ENCODE peak calls at places on chromosomes 7 and 10, in six cellular contexts. A, W, T, E, K and N are unnamed samples.

GRCh38 chr10:88983939-88984338 is 6.7 kb upstream of the FAS start:
- DNase-seq in A (no peak), W (no peak), T (no peak), E (no peak), K (no peak), N (no peak)

GRCh38 chr10:133388265-133388972 is 5.5 kb upstream of the MTG1 start:
- DNase-seq in A (no peak), W (peak; percentile 81), T (no peak), E (no peak), K (no peak), N (peak; percentile 31)

GRCh38 chr7:82183633-82184032 is 259.9 kb downstream of the CACNA2D1 start:
- DNase-seq in A (no peak), W (peak; percentile 91), T (no peak), E (no peak), K (no peak), N (no peak)

GRCh38 chr10:126143117-126143516 is 245.2 kb downstream of the ADAM12 start:
- DNase-seq in A (no peak), W (no peak), T (no peak), E (no peak), K (no peak), N (no peak)

GRCh38 chr10:61899045-61899444 is 2.5 kb upstream of the ARID5B start:
- DNase-seq in A (no peak), W (peak; percentile 70), T (no peak), E (no peak), K (no peak), N (peak; percentile 28)

GRCh38 chr7:42194218-42194617 is 42.8 kb downstream of the GLI3 start:
- DNase-seq in A (no peak), W (no peak), T (no peak), E (no peak), K (no peak), N (no peak)

GRCh38 chr7:98860069-98860468 is 9.7 kb downstream of the TMEM130 start:
- DNase-seq in A (no peak), W (no peak), T (no peak), E (no peak), K (no peak), N (no peak)

GRCh38 chr10:93954726-93955363 is 38.9 kb upstream of the PLCE1 start:
- DNase-seq in A (no peak), W (no peak), T (no peak), E (no peak), K (no peak), N (no peak)

GRCh38 chr7:151008143-151008510 is 16.2 kb downstream of the ATG9B start:
- DNase-seq in A (no peak), W (no peak), T (no peak), E (no peak), K (no peak), N (peak; percentile 78)

GRCh38 chr7:34175837-34176236 is 270.5 kb downstream of the BMPER start:
- DNase-seq in A (no peak), W (no peak), T (no peak), E (no peak), K (no peak), N (no peak)

GRCh38 chr7:115526272-115526671 is 504.3 kb downstream of the TFEC start:
- DNase-seq in A (no peak), W (no peak), T (no peak), E (no peak), K (no peak), N (no peak)

GRCh38 chr7:44213872-44214595 is 13.3 kb downstream of the YKT6 start:
- DNase-seq in A (no peak), W (peak; percentile 66), T (peak; percentile 85), E (peak; percentile 78), K (no peak), N (peak; percentile 49)

GRCh38 chr7:35558841-35559240 is 136.1 kb downstream of the HERPUD2 start:
- DNase-seq in A (no peak), W (no peak), T (no peak), E (no peak), K (no peak), N (no peak)

GRCh38 chr10:129400426-129400825 is 66.6 kb upstream of the MGMT start:
- DNase-seq in A (no peak), W (no peak), T (no peak), E (no peak), K (no peak), N (no peak)

GRCh38 chr7:102319671-102320070 is 33.0 kb downstream of the SH2B2 start:
- DNase-seq in A (no peak), W (no peak), T (no peak), E (peak; percentile 6), K (no peak), N (no peak)

GRCh38 chr7:155584261-155584660 is 37.9 kb upstream of the CNPY1 start:
- DNase-seq in A (no peak), W (no peak), T (no peak), E (no peak), K (no peak), N (no peak)

GRCh38 chr7:50646069-50646468 is 80.9 kb upstream of the DDC start:
- DNase-seq in A (no peak), W (no peak), T (no peak), E (no peak), K (no peak), N (no peak)

GRCh38 chr7:152544481-152544927 is 108.7 kb upstream of the KMT2C start:
- DNase-seq in A (no peak), W (no peak), T (no peak), E (no peak), K (no peak), N (no peak)

GRCh38 chr10:22321156-22321711 is 335 bp downstream of the BMI1 start:
- DNase-seq in A (no peak), W (peak; percentile 70), T (peak; percentile 68), E (no peak), K (no peak), N (peak; percentile 89)

GRCh38 chr7:32479574-32480200 is 10.5 kb downstream of the LSM5 start:
- DNase-seq in A (no peak), W (peak; percentile 77), T (peak; percentile 60), E (no peak), K (no peak), N (peak; percentile 56)

GRCh38 chr7:44114586-44115310 is 8.6 kb downstream of the POLD2 start:
- DNase-seq in A (no peak), W (no peak), T (no peak), E (no peak), K (no peak), N (no peak)

GRCh38 chr7:155448632-155449007 is 9.3 kb upstream of the EN2 start:
- DNase-seq in A (no peak), W (no peak), T (no peak), E (no peak), K (no peak), N (no peak)

GRCh38 chr7:20146461-20146860 is 70.7 kb downstream of the MACC1 start:
- DNase-seq in A (no peak), W (no peak), T (no peak), E (no peak), K (no peak), N (no peak)

GRCh38 chr10:129770286-129770685 is 193.8 kb downstream of the EBF3 start:
- DNase-seq in A (no peak), W (no peak), T (no peak), E (no peak), K (no peak), N (no peak)

GRCh38 chr7:66083677-66084076 is 8.1 kb downstream of the ASL start:
- DNase-seq in A (no peak), W (no peak), T (no peak), E (no peak), K (no peak), N (peak; percentile 6)

GRCh38 chr10:33276282-33276923 is 58.1 kb downstream of the NRP1 start:
- DNase-seq in A (no peak), W (no peak), T (no peak), E (no peak), K (no peak), N (no peak)

GRCh38 chr7:149772236-149772820 is 1.1 kb downstream of the ZNF467 start:
- DNase-seq in A (peak; percentile 27), W (no peak), T (peak; percentile 41), E (no peak), K (no peak), N (no peak)

GRCh38 chr10:22742678-22743077 is 28.3 kb upstream of the PIP4K2A start:
- DNase-seq in A (no peak), W (peak; percentile 70), T (no peak), E (no peak), K (no peak), N (no peak)

GRCh38 chr7:121081327-121081936 is 92.9 kb downstream of the CPED1 start:
- DNase-seq in A (no peak), W (peak; percentile 62), T (no peak), E (no peak), K (no peak), N (peak; percentile 75)

GRCh38 chr7:117946201-117946633 is 73.0 kb upstream of the CTTNBP2 start:
- DNase-seq in A (no peak), W (no peak), T (no peak), E (no peak), K (no peak), N (no peak)

GRCh38 chr10:72354356-72355213 is at the start of gene DNAJB12:
- DNase-seq in A (peak; percentile 79), W (peak; percentile 98), T (peak; percentile 91), E (peak; percentile 90), K (peak; percentile 83), N (peak; percentile 96)
- TF ChIP-seq POLR2A in A (peak; percentile 48), W (peak; percentile 91), T (peak; percentile 64), E (peak; percentile 91), K (peak; percentile 76), N (peak; percentile 96)

DNA sequence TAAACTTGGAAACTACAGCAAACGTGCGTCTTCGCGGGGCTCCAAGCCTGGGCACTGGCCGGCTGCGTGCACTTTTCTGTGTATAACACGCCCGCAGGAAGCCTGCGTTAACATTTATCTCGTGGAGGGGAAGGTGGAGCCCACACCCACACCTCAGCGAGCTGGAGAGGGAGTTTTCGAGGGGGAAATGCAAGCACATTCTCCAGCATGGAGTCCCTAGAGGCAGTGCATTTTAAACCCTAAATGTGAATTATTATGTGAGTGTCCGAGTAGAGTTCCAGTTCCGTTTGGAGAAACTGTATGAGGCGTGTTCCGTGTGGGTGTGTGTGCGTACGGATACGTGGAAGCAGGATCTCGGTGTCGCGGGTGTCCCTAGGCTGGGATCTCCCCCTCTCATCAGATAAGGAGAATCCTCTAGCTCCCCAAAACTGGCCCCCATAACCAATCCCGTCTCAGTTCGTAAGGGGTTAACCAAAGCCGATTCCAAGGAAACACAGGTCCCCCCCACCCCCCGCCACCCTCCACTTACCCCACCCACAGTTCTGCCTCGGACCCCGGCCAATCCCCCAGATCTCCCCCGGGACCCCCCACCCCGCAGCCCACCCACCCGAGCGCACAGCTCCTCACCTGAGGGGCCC is 403 bp downstream of the CDK6 start:
- DNase-seq in A (no peak), W (peak; percentile 47), T (peak; percentile 12), E (peak; percentile 9), K (peak; percentile 10), N (peak; percentile 69)
- TF ChIP-seq POLR2A in A (no peak), W (no peak), T (no peak), E (no peak), K (no peak), N (no peak)

GRCh38 chr10:112373912-112374338 is at the start of gene ACSL5:
- DNase-seq in A (no peak), W (no peak), T (no peak), E (no peak), K (no peak), N (no peak)
- TF ChIP-seq POLR2A in A (no peak), W (no peak), T (no peak), E (no peak), K (no peak), N (no peak)

DNA sequence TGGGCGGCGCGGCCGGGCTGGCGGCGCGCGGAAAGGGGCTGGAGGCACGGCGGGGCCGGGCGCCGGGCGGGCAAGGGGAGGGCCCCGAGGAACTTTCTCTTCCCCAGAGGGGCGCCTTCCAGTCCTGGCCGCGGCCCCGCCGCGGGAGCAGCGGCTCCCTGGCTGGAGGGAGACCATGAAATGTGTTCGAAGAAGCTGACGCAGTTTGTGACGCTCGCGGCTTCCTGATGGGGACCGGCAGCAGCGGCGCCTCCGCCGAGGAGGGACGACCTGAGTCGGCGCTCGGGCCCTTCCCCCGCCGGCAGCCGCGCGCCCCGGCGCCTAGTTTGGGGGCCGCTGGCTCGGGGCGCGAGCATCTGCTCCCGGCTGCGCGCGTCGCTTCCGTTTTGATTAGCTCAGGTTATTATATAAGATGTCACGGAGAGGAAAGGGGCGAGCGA is 57.2 kb upstream of the PCGF5 start:
- DNase-seq in A (peak; percentile 16), W (peak; percentile 69), T (peak; percentile 52), E (peak; percentile 62), K (peak; percentile 39), N (peak; percentile 80)
- TF ChIP-seq POLR2A in A (no peak), W (no peak), T (peak; percentile 32), E (peak; percentile 60), K (no peak), N (no peak)